ENCODE peak calls at places on chromosomes 6 and 20, in five cellular contexts. Q is A549, M is HepG2, K is GM23338, Y is K562. D is an unnamed sample.

GRCh38 chr6:129731396-129731795 is 21.4 kb upstream of the ARHGAP18 start:
- DNase-seq in K (no peak), Y (no peak), M (no peak), Q (no peak), D (no peak)

GRCh38 chr6:44580901-44581300 is 193.4 kb downstream of the CDC5L start:
- DNase-seq in Y (no peak), M (no peak), K (no peak), Q (no peak), D (no peak)

GRCh38 chr6:159172066-159172465 is 2.9 kb downstream of the FNDC1 start:
- DNase-seq in M (no peak), Y (no peak), K (no peak), Q (no peak), D (no peak)

GRCh38 chr6:3850451-3851203 is 1.5 kb downstream of the FAM50B start:
- DNase-seq in K (no peak), Y (no peak), Q (no peak), M (no peak), D (peak)

GRCh38 chr6:158744986-158745430 is 74.2 kb downstream of the EZR start:
- DNase-seq in K (no peak), M (no peak), Q (no peak), Y (no peak), D (no peak)

GRCh38 chr20:63619086-63619485 is 7.8 kb downstream of the GMEB2 start:
- DNase-seq in Y (no peak), K (no peak), M (no peak), Q (no peak), D (no peak)

GRCh38 chr6:129923520-129923919 is 62.4 kb upstream of the TMEM244 start:
- DNase-seq in Q (no peak), Y (no peak), K (no peak), M (no peak), D (no peak)

GRCh38 chr6:41970436-41970846 is 28.8 kb upstream of the CCND3 start:
- DNase-seq in Q (peak), M (no peak), Y (no peak), K (no peak), D (no peak)

GRCh38 chr20:17629678-17630089 is 52.4 kb downstream of the RRBP1 start:
- DNase-seq in Q (no peak), M (no peak), Y (no peak), K (no peak), D (no peak)

GRCh38 chr6:15905488-15906392 is 223.1 kb upstream of the MYLIP start:
- DNase-seq in K (no peak), Y (peak), M (no peak), Q (no peak), D (no peak)

GRCh38 chr20:33893314-33893713 is 82.2 kb downstream of the CHMP4B start:
- DNase-seq in Y (no peak), M (no peak), K (no peak), Q (no peak), D (no peak)

GRCh38 chr6:39567091-39567490 is 158.1 kb downstream of the KIF6 start:
- DNase-seq in Y (no peak), M (no peak), K (no peak), Q (no peak), D (no peak)

GRCh38 chr6:163668061-163668426 is 253.5 kb downstream of the QKI start:
- DNase-seq in Y (no peak), Q (no peak), M (no peak), K (no peak), D (no peak)

GRCh38 chr6:113648698-113649097 is 208.4 kb upstream of the MARCKS start:
- DNase-seq in Q (no peak), M (no peak), Y (no peak), K (no peak), D (no peak)

GRCh38 chr6:29666826-29667130 is 9.9 kb downstream of the MOG start:
- DNase-seq in M (no peak), Y (no peak), Q (no peak), K (peak), D (no peak)

GRCh38 chr6:83974409-83975050 is 59.0 kb upstream of the MRAP2 start:
- DNase-seq in Y (peak), M (no peak), Q (no peak), K (no peak), D (no peak)

GRCh38 chr6:158717341-158718328 is 67.8 kb downstream of the SYTL3 start:
- DNase-seq in Y (no peak), Q (no peak), K (no peak), M (no peak), D (peak)

GRCh38 chr6:111407686-111408085 is 75.3 kb downstream of the REV3L start:
- DNase-seq in Y (no peak), K (no peak), Q (no peak), M (no peak), D (no peak)

GRCh38 chr6:104705095-104705707 is 154.5 kb downstream of the HACE1 start:
- DNase-seq in M (no peak), Y (no peak), K (no peak), Q (no peak), D (no peak)

GRCh38 chr6:157090736-157091135 is 232.6 kb downstream of the TMEM242 start:
- DNase-seq in Q (no peak), Y (no peak), M (no peak), K (peak), D (no peak)

GRCh38 chr6:33040157-33040556 is 30.8 kb upstream of the HLA-DOA start:
- DNase-seq in Q (no peak), Y (no peak), K (no peak), M (no peak), D (peak)

GRCh38 chr6:109690373-109690739 is 646 bp downstream of the AK9 start:
- DNase-seq in K (peak), M (peak), Q (peak), Y (peak), D (no peak)

GRCh38 chr6:32484614-32484998 is 44.9 kb downstream of the HLA-DRA start:
- DNase-seq in M (no peak), K (no peak), Y (peak), Q (no peak), D (no peak)

GRCh38 chr20:23344336-23344735 is 6.3 kb upstream of the NXT1 start:
- DNase-seq in M (peak), Y (no peak), Q (no peak), K (no peak), D (no peak)

GRCh38 chr6:144895890-144896289 is 610.8 kb downstream of the UTRN start:
- DNase-seq in Y (no peak), M (no peak), Q (no peak), K (peak), D (no peak)

GRCh38 chr6:10272591-10272990 is 142.3 kb downstream of the TFAP2A start:
- DNase-seq in K (no peak), Q (no peak), Y (no peak), M (no peak), D (no peak)

GRCh38 chr20:454951-455350 is 7.4 kb downstream of the TBC1D20 start:
- DNase-seq in K (no peak), M (no peak), Q (no peak), Y (no peak), D (no peak)

GRCh38 chr6:41371461-41371991 is 36.1 kb downstream of the NCR2 start:
- DNase-seq in Q (no peak), K (peak), Y (no peak), M (no peak), D (no peak)

GRCh38 chr20:59019217-59019616 is at the start of gene TUBB1:
- DNase-seq in K (no peak), Q (no peak), M (no peak), Y (peak), D (no peak)

GRCh38 chr6:89887452-89888137 is 6.7 kb upstream of the GJA10 start:
- DNase-seq in Y (no peak), Q (no peak), M (no peak), K (peak), D (no peak)

GRCh38 chr6:99119109-99120031 is 171.6 kb upstream of the FBXL4 start:
- DNase-seq in K (peak), Y (peak), M (peak), Q (peak), D (no peak)

GRCh38 chr6:131107166-131107565 is 28.1 kb upstream of the AKAP7 start:
- DNase-seq in K (no peak), M (peak), Y (no peak), Q (peak), D (no peak)

GRCh38 chr6:150693404-150693803 is 93.7 kb downstream of the PLEKHG1 start:
- DNase-seq in Y (no peak), K (no peak), Q (no peak), M (no peak), D (no peak)

GRCh38 chr6:112036088-112036637 is 17.7 kb upstream of the CCN6 start:
- DNase-seq in K (no peak), Y (no peak), M (no peak), Q (no peak), D (no peak)

GRCh38 chr6:26205161-26205624 is 118.0 kb downstream of the HFE start:
- DNase-seq in M (peak), Q (peak), K (peak), Y (peak), D (no peak)
- TF ChIP-seq JUNB in M (no peak), Q (no peak), K (no peak), Y (no peak), D (no peak)

DNA sequence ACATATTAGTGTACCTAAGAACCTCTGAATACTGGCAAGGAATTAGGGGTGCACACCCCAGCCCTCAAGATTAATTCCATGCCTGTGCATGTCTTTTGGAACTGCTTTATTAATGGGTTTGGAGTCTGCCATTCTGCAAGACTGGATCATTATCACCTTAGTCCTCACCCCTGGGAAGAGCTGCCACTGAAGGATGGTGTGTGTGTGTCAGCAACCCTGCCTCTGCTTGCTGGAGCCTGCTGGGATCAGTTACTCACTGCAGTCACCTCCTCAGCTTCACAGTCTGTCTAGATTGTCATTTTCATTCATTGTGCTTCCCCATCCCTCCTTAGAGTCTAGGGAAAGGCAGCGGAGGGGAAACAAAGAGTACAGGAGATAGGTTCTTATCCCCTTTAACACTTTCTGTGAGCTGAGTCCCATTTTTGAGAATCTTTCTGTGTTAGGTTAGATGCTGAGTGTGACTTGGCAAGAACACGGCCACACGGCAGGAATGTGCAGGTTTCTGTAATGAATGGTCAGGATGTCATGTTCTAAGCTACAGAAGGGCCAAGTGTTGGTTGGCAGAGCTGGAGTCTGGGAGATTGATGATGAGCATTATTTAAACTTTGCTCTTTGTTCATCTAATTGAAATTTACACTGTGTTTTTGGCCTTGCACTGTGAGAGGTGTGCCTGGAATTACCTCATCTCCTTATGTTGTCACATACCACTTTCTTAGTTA is 21.1 kb downstream of the GHRH start:
- DNase-seq in Y (no peak), M (no peak), K (no peak), Q (no peak), D (no peak)
- H3K4me3 ChIP-seq in Y (no peak), M (no peak), K (no peak), Q (no peak), D (no peak)

GRCh38 chr20:20480689-20481088 is 112.8 kb downstream of the INSM1 start:
- DNase-seq in Q (no peak), Y (no peak), K (no peak), M (no peak), D (no peak)
- TF ChIP-seq JUNB in Q (no peak), Y (no peak), K (no peak), M (no peak), D (no peak)

GRCh38 chr6:35258336-35258735 is 1.2 kb upstream of the ZNF76 start:
- DNase-seq in M (no peak), Y (no peak), Q (no peak), K (no peak), D (no peak)

GRCh38 chr6:35259946-35260626 is 551 bp downstream of the ZNF76 start:
- DNase-seq in M (peak), Y (peak), K (peak), Q (peak), D (peak)

GRCh38 chr6:35259194-35259945 is at the start of gene ZNF76:
- DNase-seq in Y (peak), K (peak), Q (peak), M (peak), D (peak)

GRCh38 chr6:35260642-35261570 is 1.4 kb downstream of the ZNF76 start:
- DNase-seq in K (no peak), M (no peak), Q (no peak), Y (no peak), D (no peak)

DNA sequence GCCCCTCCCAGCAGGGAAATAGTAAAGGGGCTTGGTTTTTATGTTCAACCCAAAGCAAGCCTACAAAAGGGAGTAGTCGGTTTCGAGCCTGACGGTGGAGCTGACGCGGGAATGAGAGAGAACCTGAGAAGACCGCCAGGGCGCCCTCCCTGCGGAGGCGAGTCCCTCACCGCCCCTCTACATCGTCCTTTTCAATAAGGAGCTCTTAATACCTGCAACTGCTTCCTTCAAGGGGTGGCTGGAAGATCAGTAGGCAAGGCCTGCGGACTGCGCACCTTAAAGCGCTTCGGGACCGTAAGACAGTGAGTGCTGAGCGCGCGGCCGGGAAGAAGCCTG is 709 bp upstream of the ZNF76 start:
- DNase-seq in M (peak), K (peak), Q (peak), Y (peak), D (no peak)
- H3K4me3 ChIP-seq in M (peak), K (peak), Q (peak), Y (peak), D (peak)

DNA sequence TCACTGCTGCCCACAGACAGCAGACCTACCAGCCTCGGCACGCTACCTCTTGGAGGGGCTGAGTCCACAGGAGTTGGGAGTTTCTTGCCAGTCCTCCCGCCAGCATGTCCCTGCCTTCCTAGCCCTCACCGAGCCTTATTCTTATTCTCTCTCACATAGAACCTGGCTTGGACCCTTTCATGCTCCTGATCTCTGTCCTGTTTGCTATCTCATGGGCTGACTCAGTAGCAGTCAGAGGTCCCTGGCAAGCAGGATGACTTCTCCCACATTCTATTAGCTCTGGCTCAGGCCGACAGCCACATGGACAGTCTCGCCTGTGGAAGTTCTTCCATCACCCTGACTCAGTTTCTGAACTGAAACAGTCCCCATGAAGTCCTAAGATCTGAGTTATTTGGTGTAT is 313.2 kb upstream of the RNF24 start:
- DNase-seq in Y (no peak), M (no peak), K (no peak), Q (no peak), D (no peak)
- TF ChIP-seq JUNB in Y (no peak), M (no peak), K (no peak), Q (no peak), D (no peak)

DNA sequence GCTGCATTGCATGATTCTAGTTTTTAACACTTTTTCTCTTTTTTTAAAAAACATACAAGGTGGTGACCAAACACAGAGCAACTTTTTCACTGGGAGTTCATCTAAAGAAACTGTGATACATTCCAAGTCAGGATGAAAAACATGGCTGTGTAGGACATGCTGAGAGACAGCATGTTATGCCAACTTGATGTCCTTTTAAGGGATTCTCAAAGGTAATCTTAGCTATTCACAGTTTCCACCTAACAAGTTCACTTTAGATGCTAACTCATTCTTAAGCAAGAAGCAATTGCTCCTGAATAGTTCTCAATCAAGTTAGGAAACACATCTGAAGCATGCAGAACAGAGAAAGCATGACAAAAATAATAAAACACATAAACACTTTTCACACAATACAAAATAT is 3.3 kb downstream of the ASCC3 start:
- DNase-seq in M (no peak), Q (no peak), Y (no peak), K (peak), D (no peak)
- H3K4me3 ChIP-seq in M (no peak), Q (no peak), Y (no peak), K (peak), D (peak)